ENCODE peak calls at places on chromosome 2, in five cellular contexts. U is brain microvascular endothelial cell; M is activated T-cell treated with anti-CD3 and anti-CD28 coated beads for 1 hour; P is activated CD8-positive, alpha-beta T cell treated with anti-CD3 and anti-CD28 coated beads for 36 hours; I is small intestine. B is an unnamed sample.

GRCh38 chr2:3463914-3464313 is 55.4 kb downstream of the ADI1 start:
- DNase-seq in P (no peak), M (no peak), I (no peak), U (no peak), B (no peak)

GRCh38 chr2:17084882-17085281 is 419.2 kb upstream of the CYRIA start:
- DNase-seq in I (no peak), U (no peak), M (no peak), P (no peak), B (no peak)

GRCh38 chr2:66198873-66199272 is 236.1 kb upstream of the MEIS1 start:
- DNase-seq in U (no peak), M (no peak), P (no peak), I (no peak), B (no peak)

GRCh38 chr2:107584577-107584976 is 242.1 kb upstream of the RGPD4 start:
- DNase-seq in I (no peak), P (no peak), U (no peak), M (no peak), B (no peak)

GRCh38 chr2:9693138-9693520 is 62.3 kb upstream of the YWHAQ start:
- DNase-seq in M (no peak), P (peak; percentile 18), I (no peak), U (peak; percentile 43), B (no peak)

GRCh38 chr2:230668939-230669303 is 43.7 kb upstream of the CAB39 start:
- DNase-seq in I (no peak), U (no peak), M (no peak), P (no peak), B (no peak)

GRCh38 chr2:237345891-237346640 is 67.9 kb downstream of the COL6A3 start:
- DNase-seq in P (no peak), U (no peak), I (no peak), M (no peak), B (no peak)

GRCh38 chr2:236088368-236089057 is 79.7 kb downstream of the GBX2 start:
- DNase-seq in P (no peak), U (no peak), I (no peak), M (no peak), B (no peak)

GRCh38 chr2:118850901-118851268 is 3.4 kb upstream of the EN1 start:
- DNase-seq in I (no peak), P (no peak), U (no peak), M (no peak), B (no peak)

GRCh38 chr2:85988210-85988913 is 99.6 kb upstream of the ST3GAL5 start:
- DNase-seq in U (no peak), M (no peak), I (no peak), P (no peak), B (no peak)

GRCh38 chr2:2992622-2993021 is 385.0 kb downstream of the EIPR1 start:
- DNase-seq in U (no peak), M (no peak), P (no peak), I (no peak), B (no peak)

GRCh38 chr2:46430413-46430812 is 49.0 kb upstream of the TMEM247 start:
- DNase-seq in P (no peak), I (no peak), M (no peak), U (no peak), B (no peak)

GRCh38 chr2:231161252-231162035 is 36.6 kb upstream of the HTR2B start:
- DNase-seq in M (no peak), U (no peak), P (peak; percentile 24), I (no peak), B (no peak)

GRCh38 chr2:233829193-233830110 is 24.9 kb downstream of the HJURP start:
- DNase-seq in U (no peak), P (no peak), M (no peak), I (no peak), B (no peak)

GRCh38 chr2:183164111-183165015 is 40.1 kb downstream of the NUP35 start:
- DNase-seq in I (no peak), M (no peak), P (no peak), U (peak; percentile 30), B (no peak)

GRCh38 chr2:85245891-85246290 is 81.9 kb downstream of the TGOLN2 start:
- DNase-seq in I (no peak), P (no peak), U (no peak), M (no peak), B (no peak)

GRCh38 chr2:224778474-224778877 is 62.3 kb upstream of the CCDC195 start:
- DNase-seq in U (peak; percentile 81), I (peak; percentile 70), M (peak; percentile 40), P (peak; percentile 77), B (peak; percentile 21)

GRCh38 chr2:11166476-11166875 is 11.2 kb downstream of the SLC66A3 start:
- DNase-seq in I (no peak), M (no peak), P (no peak), U (no peak), B (no peak)

GRCh38 chr2:147083661-147084060 is 761.2 kb upstream of the ACVR2A start:
- DNase-seq in M (no peak), P (no peak), I (no peak), U (no peak), B (no peak)

GRCh38 chr2:237291138-237291792 is 122.7 kb downstream of the COL6A3 start:
- DNase-seq in U (peak; percentile 99), I (peak; percentile 92), P (peak; percentile 51), M (no peak), B (no peak)

GRCh38 chr2:43161650-43162542 is 64.5 kb downstream of the ZFP36L2 start:
- DNase-seq in M (no peak), U (no peak), I (peak; percentile 99), P (no peak), B (no peak)

GRCh38 chr2:105486762-105487141 is 87.9 kb upstream of the FHL2 start:
- DNase-seq in M (no peak), I (peak; percentile 49), P (no peak), U (no peak), B (no peak)

GRCh38 chr2:98827625-98828368 is 96.9 kb upstream of the MGAT4A start:
- DNase-seq in P (no peak), U (no peak), M (no peak), I (no peak), B (no peak)

GRCh38 chr2:240460781-240461431 is 25.4 kb downstream of the GPC1 start:
- DNase-seq in I (no peak), U (no peak), P (no peak), M (no peak), B (no peak)

GRCh38 chr2:100960688-100961087 is 41.4 kb upstream of the RPL31 start:
- DNase-seq in I (no peak), U (no peak), M (no peak), P (no peak), B (no peak)

GRCh38 chr2:199147216-199147615 is 310.5 kb downstream of the SATB2 start:
- DNase-seq in P (no peak), U (no peak), M (no peak), I (no peak), B (no peak)

GRCh38 chr2:191818725-191819333 is 28.1 kb downstream of the CAVIN2 start:
- DNase-seq in P (no peak), I (no peak), U (peak; percentile 25), M (no peak), B (no peak)

GRCh38 chr2:37625781-37626548 is 45.5 kb downstream of the CDC42EP3 start:
- DNase-seq in P (peak; percentile 81), U (no peak), M (peak; percentile 36), I (peak; percentile 19), B (no peak)

GRCh38 chr2:180907731-180908130 is 72.7 kb upstream of the UBE2E3 start:
- DNase-seq in M (no peak), P (no peak), I (no peak), U (peak; percentile 40), B (no peak)

GRCh38 chr2:46695283-46695682 is 215.9 kb downstream of the TMEM247 start:
- DNase-seq in I (no peak), U (no peak), P (no peak), M (no peak), B (no peak)

GRCh38 chr2:234669611-234670010 is 172.7 kb upstream of the ARL4C start:
- DNase-seq in I (no peak), M (no peak), P (no peak), U (no peak), B (no peak)

GRCh38 chr2:150759531-150759930 is 272.1 kb upstream of the RND3 start:
- DNase-seq in I (no peak), M (no peak), P (no peak), U (no peak), B (no peak)

GRCh38 chr2:96091711-96092579 is 24.4 kb downstream of the ADRA2B start:
- DNase-seq in I (peak; percentile 50), P (no peak), M (no peak), U (no peak), B (peak; percentile 5)

GRCh38 chr2:168246483-168247340 is 683 bp downstream of the STK39 start:
- DNase-seq in I (peak; percentile 79), P (peak; percentile 86), M (peak; percentile 70), U (peak; percentile 64), B (peak; percentile 54)